ENCODE peak calls at places on chromosome 2, in nine cellular contexts. N, X, D, G, J, R, M, W and Q are unnamed samples.

GRCh38 chr2:71526975-71527374 is 73.6 kb downstream of the DYSF start:
- DNase-seq in N (no peak), X (no peak), D (no peak), G (no peak), J (no peak), R (no peak), M (no peak), W (no peak), Q (no peak)

GRCh38 chr2:225649274-225649673 is 249.8 kb downstream of the NYAP2 start:
- DNase-seq in N (no peak), X (no peak), D (no peak), G (no peak), J (no peak), R (no peak), M (no peak), W (no peak), Q (no peak)

GRCh38 chr2:191631754-191632153 is 46.2 kb upstream of the NABP1 start:
- DNase-seq in N (no peak), X (no peak), D (peak), G (no peak), J (peak), R (no peak), M (no peak), W (no peak), Q (no peak)

GRCh38 chr2:219541611-219542180 is 1.9 kb downstream of the CHPF start:
- DNase-seq in N (no peak), X (peak), D (peak), G (peak), J (peak), R (peak), M (peak), W (peak), Q (peak)

GRCh38 chr2:36655456-36655855 is 41.1 kb upstream of the VIT start:
- DNase-seq in N (no peak), X (no peak), D (no peak), G (no peak), J (no peak), R (no peak), M (no peak), W (no peak), Q (no peak)

GRCh38 chr2:223469270-223470057 is 132.7 kb downstream of the SCG2 start:
- DNase-seq in N (peak), X (no peak), D (peak), G (no peak), J (peak), R (no peak), M (peak), W (peak), Q (no peak)

GRCh38 chr2:68909793-68910674 is 38.8 kb upstream of the BMP10 start:
- DNase-seq in N (peak), X (peak), D (peak), G (peak), J (peak), R (peak), M (peak), W (peak), Q (peak)

GRCh38 chr2:45554764-45555163 is 56.3 kb downstream of the SRBD1 start:
- DNase-seq in N (no peak), X (no peak), D (no peak), G (no peak), J (no peak), R (no peak), M (no peak), W (no peak), Q (no peak)

GRCh38 chr2:158932246-158932645 is 36.2 kb upstream of the TANC1 start:
- DNase-seq in N (no peak), X (no peak), D (no peak), G (no peak), J (no peak), R (no peak), M (no peak), W (no peak), Q (no peak)

GRCh38 chr2:84879595-84880394 is 1.1 kb downstream of the TRABD2A start:
- DNase-seq in N (no peak), X (peak), D (no peak), G (peak), J (no peak), R (no peak), M (no peak), W (no peak), Q (no peak)

GRCh38 chr2:227870710-227871374 is 589 bp upstream of the DAW1 start:
- DNase-seq in N (no peak), X (no peak), D (peak), G (no peak), J (no peak), R (no peak), M (no peak), W (no peak), Q (no peak)

GRCh38 chr2:76008001-76008702 is 297.4 kb upstream of the GCFC2 start:
- DNase-seq in N (no peak), X (no peak), D (no peak), G (no peak), J (no peak), R (no peak), M (no peak), W (peak), Q (no peak)

GRCh38 chr2:32711219-32711618 is 83.4 kb downstream of the TTC27 start:
- DNase-seq in N (no peak), X (no peak), D (peak), G (no peak), J (peak), R (no peak), M (no peak), W (no peak), Q (no peak)

GRCh38 chr2:127072970-127073369 is 34.0 kb downstream of the BIN1 start:
- DNase-seq in N (no peak), X (no peak), D (no peak), G (no peak), J (no peak), R (no peak), M (no peak), W (no peak), Q (no peak)

GRCh38 chr2:230735884-230736283 is 23.2 kb downstream of the CAB39 start:
- DNase-seq in N (no peak), X (no peak), D (no peak), G (no peak), J (no peak), R (no peak), M (no peak), W (no peak), Q (no peak)

GRCh38 chr2:230734247-230735175 is 21.9 kb downstream of the CAB39 start:
- DNase-seq in N (no peak), X (no peak), D (no peak), G (no peak), J (no peak), R (no peak), M (no peak), W (no peak), Q (no peak)

GRCh38 chr2:230732914-230733401 is 20.3 kb downstream of the CAB39 start:
- DNase-seq in N (no peak), X (no peak), D (no peak), G (no peak), J (no peak), R (no peak), M (no peak), W (no peak), Q (no peak)

DNA sequence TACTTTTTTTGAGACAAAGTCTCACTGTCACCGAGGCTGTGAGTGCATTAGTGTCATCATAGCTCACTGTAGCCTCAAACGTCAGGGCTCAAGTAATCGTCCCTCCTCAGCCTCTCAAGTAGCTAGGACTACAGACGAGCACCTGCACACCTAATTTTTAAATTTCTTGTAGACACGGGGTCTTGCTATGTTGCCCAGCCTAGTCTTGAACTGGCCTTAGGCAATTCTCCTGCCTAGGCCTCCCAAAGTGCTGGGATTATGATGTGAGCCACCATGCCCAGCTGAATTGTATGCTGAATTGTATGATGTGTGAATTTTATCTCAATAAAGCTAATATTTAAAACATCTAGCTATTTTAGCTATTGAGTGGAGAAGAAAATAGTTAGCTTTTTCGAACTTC is 18.9 kb downstream of the CAB39 start:
- DNase-seq in N (no peak), X (no peak), D (no peak), G (no peak), J (no peak), R (no peak), M (no peak), W (no peak), Q (no peak)
- TF ChIP-seq CTCF in N (no peak), X (no peak), D (no peak), G (no peak), J (no peak), R (no peak), M (no peak), W (no peak), Q (no peak)

DNA sequence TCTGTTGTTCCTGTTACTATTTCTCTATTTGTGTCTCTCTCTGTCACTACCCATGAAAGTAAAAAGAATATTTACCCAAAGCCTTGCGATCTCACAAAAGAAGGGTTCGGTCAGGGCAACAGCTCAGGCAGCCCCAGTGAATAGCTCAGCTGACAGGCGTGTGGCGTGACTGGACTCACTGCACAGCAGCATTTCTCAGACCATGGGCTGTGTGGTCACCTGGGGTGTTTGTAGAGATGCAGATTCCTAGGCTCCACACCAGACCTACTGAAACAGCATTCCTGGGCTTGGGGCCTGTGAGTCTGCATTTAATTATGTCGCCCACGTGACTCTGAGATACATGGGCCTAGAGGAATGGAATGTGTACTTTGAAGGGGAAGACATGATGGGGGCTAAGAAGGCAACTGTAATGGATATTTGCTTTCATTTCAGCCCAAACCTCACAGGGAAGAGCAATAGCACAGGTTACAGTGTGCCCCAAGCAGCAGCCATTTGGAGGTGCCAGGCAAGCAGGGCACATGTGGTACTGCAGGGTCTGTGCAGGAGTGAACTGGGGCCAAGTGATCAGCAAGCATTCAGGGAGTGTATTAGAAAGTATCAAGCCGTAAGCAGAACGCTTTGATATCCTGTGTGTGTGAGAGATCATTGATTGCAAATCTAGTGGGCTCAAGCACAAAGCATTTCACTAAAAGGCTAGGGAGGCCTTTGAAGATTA is 90.4 kb upstream of the RBMS1 start:
- DNase-seq in N (no peak), X (no peak), D (no peak), G (no peak), J (no peak), R (no peak), M (no peak), W (no peak), Q (no peak)
- TF ChIP-seq CTCF in N (no peak), X (no peak), D (no peak), G (no peak), J (no peak), R (no peak), M (no peak), W (no peak), Q (no peak)

DNA sequence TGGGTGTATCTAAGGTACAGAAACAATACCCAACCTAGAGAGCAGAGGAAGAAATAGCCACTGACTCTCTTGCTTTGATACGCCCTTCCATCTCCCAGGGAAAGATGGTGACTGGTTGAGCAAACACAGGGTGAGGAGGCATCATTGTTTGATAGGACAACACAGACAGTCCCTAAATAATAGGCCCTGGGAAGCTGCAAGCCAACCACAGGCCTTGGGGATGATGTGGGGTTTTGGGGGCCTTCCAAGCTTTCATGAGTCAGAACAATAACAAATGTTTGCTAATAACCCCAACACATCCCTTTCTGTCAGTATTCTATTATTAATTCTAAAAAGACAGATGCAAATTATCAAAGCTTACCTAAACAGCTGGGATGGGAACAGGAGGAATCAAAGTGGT is 9.8 kb downstream of the LGALSL start:
- DNase-seq in N (no peak), X (no peak), D (no peak), G (no peak), J (peak), R (no peak), M (no peak), W (no peak), Q (no peak)
- TF ChIP-seq CTCF in N (no peak), X (no peak), D (no peak), G (no peak), J (no peak), R (no peak), M (no peak), W (no peak), Q (no peak)

GRCh38 chr2:231412616-231412963 is 17.1 kb downstream of the B3GNT7 start:
- DNase-seq in N (no peak), X (no peak), D (no peak), G (no peak), J (no peak), R (no peak), M (no peak), W (no peak), Q (no peak)
- TF ChIP-seq CTCF in N (no peak), X (peak), D (no peak), G (no peak), J (peak), R (no peak), M (no peak), W (no peak), Q (no peak)

GRCh38 chr2:3001595-3002184 is 375.9 kb downstream of the EIPR1 start:
- DNase-seq in N (no peak), X (no peak), D (peak), G (no peak), J (peak), R (no peak), M (no peak), W (no peak), Q (no peak)
- TF ChIP-seq CTCF in N (no peak), X (no peak), D (peak), G (no peak), J (peak), R (peak), M (no peak), W (no peak), Q (no peak)

GRCh38 chr2:176093889-176094232 is 1.3 kb downstream of the HOXD13 start:
- DNase-seq in N (no peak), X (no peak), D (no peak), G (no peak), J (no peak), R (no peak), M (no peak), W (no peak), Q (no peak)

GRCh38 chr2:176094307-176094706 is 1.8 kb downstream of the HOXD13 start:
- DNase-seq in N (no peak), X (no peak), D (no peak), G (no peak), J (no peak), R (no peak), M (no peak), W (no peak), Q (no peak)

GRCh38 chr2:176092270-176093144 is at the start of gene HOXD13:
- DNase-seq in N (no peak), X (no peak), D (no peak), G (no peak), J (no peak), R (no peak), M (no peak), W (no peak), Q (no peak)

GRCh38 chr2:176091329-176092258 is 927 bp upstream of the HOXD13 start:
- DNase-seq in N (no peak), X (no peak), D (no peak), G (no peak), J (no peak), R (no peak), M (no peak), W (no peak), Q (no peak)

DNA sequence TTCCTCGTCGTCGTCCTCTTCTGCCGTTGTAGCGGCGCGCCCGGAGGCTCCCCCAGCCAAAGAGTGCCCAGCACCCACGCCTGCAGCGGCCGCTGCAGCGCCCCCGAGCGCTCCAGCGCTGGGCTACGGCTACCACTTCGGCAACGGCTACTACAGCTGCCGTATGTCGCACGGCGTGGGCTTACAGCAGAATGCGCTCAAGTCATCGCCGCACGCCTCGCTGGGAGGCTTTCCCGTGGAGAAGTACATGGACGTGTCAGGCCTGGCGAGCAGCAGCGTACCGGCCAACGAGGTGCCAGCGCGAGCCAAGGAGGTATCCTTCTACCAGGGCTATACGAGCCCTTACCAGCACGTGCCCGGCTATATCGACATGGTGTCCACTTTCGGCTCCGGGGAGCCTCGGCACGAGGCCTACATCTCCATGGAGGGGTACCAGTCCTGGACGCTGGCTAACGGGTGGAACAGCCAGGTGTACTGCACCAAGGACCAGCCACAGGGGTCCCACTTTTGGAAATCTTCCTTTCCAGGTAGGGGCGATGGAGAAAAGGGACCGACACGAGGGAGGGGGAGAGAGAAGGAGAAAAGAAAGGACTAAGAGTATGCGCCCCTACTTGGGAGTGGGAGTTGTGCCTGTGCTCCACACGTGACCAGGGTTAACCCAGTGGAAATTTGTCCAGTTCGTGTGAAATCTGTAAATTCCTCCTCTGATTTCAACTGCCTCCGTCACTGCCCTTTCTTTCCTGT is 796 bp downstream of the HOXD13 start:
- DNase-seq in N (no peak), X (no peak), D (no peak), G (no peak), J (no peak), R (no peak), M (no peak), W (no peak), Q (no peak)
- TF ChIP-seq CTCF in N (no peak), X (no peak), D (peak), G (no peak), J (no peak), R (peak), M (no peak), W (no peak), Q (no peak)

GRCh38 chr2:30305235-30305634 is 73.9 kb downstream of the LBH start:
- DNase-seq in N (no peak), X (no peak), D (no peak), G (no peak), J (no peak), R (no peak), M (no peak), W (no peak), Q (no peak)
- TF ChIP-seq CTCF in N (no peak), X (no peak), D (no peak), G (no peak), J (no peak), R (no peak), M (no peak), W (no peak), Q (no peak)

DNA sequence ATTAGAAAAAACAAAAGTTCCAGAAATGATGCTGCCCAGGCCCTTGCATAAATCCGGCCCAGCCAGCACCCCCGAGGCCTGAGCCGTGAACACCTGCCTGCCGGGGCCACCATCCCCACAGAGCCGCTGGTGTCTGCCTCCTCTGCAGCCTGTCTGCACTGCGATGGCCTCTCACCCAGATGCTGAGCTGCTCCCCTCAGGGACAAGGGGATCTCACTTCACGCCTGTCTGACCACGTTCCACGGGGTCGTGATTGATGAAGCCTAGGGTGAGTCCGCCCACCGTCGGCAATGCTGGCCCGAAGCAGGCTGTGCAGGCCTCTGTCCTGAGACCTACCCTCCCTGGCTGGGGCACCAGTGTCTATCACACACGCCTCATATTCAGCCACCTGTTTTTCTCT is 444.2 kb downstream of the EIPR1 start:
- DNase-seq in N (no peak), X (no peak), D (no peak), G (no peak), J (no peak), R (peak), M (no peak), W (no peak), Q (no peak)
- TF ChIP-seq CTCF in N (no peak), X (no peak), D (no peak), G (no peak), J (no peak), R (no peak), M (no peak), W (no peak), Q (no peak)

GRCh38 chr2:239357954-239358754 is 42.7 kb downstream of the HDAC4 start:
- DNase-seq in N (no peak), X (no peak), D (no peak), G (no peak), J (no peak), R (no peak), M (no peak), W (no peak), Q (no peak)
- TF ChIP-seq CTCF in N (no peak), X (no peak), D (no peak), G (no peak), J (no peak), R (no peak), M (no peak), W (no peak), Q (no peak)

GRCh38 chr2:199703199-199703598 is 147.8 kb downstream of the FTCDNL1 start:
- DNase-seq in N (no peak), X (no peak), D (no peak), G (no peak), J (no peak), R (no peak), M (no peak), W (no peak), Q (no peak)

GRCh38 chr2:199707584-199708185 is 143.3 kb downstream of the FTCDNL1 start:
- DNase-seq in N (no peak), X (no peak), D (no peak), G (no peak), J (no peak), R (no peak), M (no peak), W (no peak), Q (no peak)

GRCh38 chr2:199705538-199705937 is 145.5 kb downstream of the FTCDNL1 start:
- DNase-seq in N (no peak), X (no peak), D (no peak), G (no peak), J (no peak), R (no peak), M (no peak), W (no peak), Q (no peak)

GRCh38 chr2:199710551-199710950 is 140.4 kb downstream of the FTCDNL1 start:
- DNase-seq in N (no peak), X (no peak), D (no peak), G (no peak), J (no peak), R (no peak), M (no peak), W (no peak), Q (no peak)

GRCh38 chr2:199704358-199705238 is 146.4 kb downstream of the FTCDNL1 start:
- DNase-seq in N (no peak), X (peak), D (peak), G (peak), J (peak), R (no peak), M (no peak), W (no peak), Q (no peak)
- TF ChIP-seq CTCF in N (no peak), X (peak), D (peak), G (peak), J (peak), R (peak), M (peak), W (no peak), Q (no peak)